ENCODE peak calls at places on chromosomes 16 and 17, in seven cellular contexts. One of them, this sample, is unnamed.

GRCh38 chr17:80696456-80696855 is 151.8 kb downstream of the RPTOR start:
- DNase-seq in glutamatergic neuron: no peak
- DNase-seq in MCF 10A: no peak
- DNase-seq in GM12891: no peak
- DNase-seq in stimulated activated CD4-positive, alpha-beta T cell treated with anti-CD3 and anti-CD28 coated beads, Interleukin-15, amount 100 ng/mL, for 1 hour: no peak
- DNase-seq in NCI-H1417: no peak
- DNase-seq in T-helper 1 cell: no peak
- DNase-seq in this sample: no peak

GRCh38 chr16:58128721-58129096 is 472 bp downstream of the CFAP20 start:
- DNase-seq in stimulated activated CD4-positive, alpha-beta T cell treated with anti-CD3 and anti-CD28 coated beads, Interleukin-15, amount 100 ng/mL, for 1 hour: no peak
- DNase-seq in NCI-H1417: peak
- DNase-seq in glutamatergic neuron: peak
- DNase-seq in MCF 10A: no peak
- DNase-seq in GM12891: no peak
- DNase-seq in T-helper 1 cell: peak
- DNase-seq in this sample: no peak

GRCh38 chr16:19292186-19292585 is 6.7 kb downstream of the CLEC19A start:
- DNase-seq in stimulated activated CD4-positive, alpha-beta T cell treated with anti-CD3 and anti-CD28 coated beads, Interleukin-15, amount 100 ng/mL, for 1 hour: no peak
- DNase-seq in NCI-H1417: no peak
- DNase-seq in T-helper 1 cell: no peak
- DNase-seq in MCF 10A: no peak
- DNase-seq in glutamatergic neuron: no peak
- DNase-seq in GM12891: no peak
- DNase-seq in this sample: no peak

GRCh38 chr16:89641719-89642187 is 15.8 kb downstream of the CHMP1A start:
- DNase-seq in GM12891: no peak
- DNase-seq in glutamatergic neuron: no peak
- DNase-seq in MCF 10A: no peak
- DNase-seq in stimulated activated CD4-positive, alpha-beta T cell treated with anti-CD3 and anti-CD28 coated beads, Interleukin-15, amount 100 ng/mL, for 1 hour: no peak
- DNase-seq in NCI-H1417: no peak
- DNase-seq in T-helper 1 cell: no peak
- DNase-seq in this sample: no peak

GRCh38 chr17:59844884-59845594 is 47.7 kb downstream of the TUBD1 start:
- DNase-seq in glutamatergic neuron: no peak
- DNase-seq in GM12891: no peak
- DNase-seq in T-helper 1 cell: no peak
- DNase-seq in stimulated activated CD4-positive, alpha-beta T cell treated with anti-CD3 and anti-CD28 coated beads, Interleukin-15, amount 100 ng/mL, for 1 hour: no peak
- DNase-seq in MCF 10A: peak
- DNase-seq in NCI-H1417: no peak
- DNase-seq in this sample: peak

GRCh38 chr16:66414891-66415290 is 12.2 kb upstream of the BEAN1 start:
- DNase-seq in NCI-H1417: no peak
- DNase-seq in stimulated activated CD4-positive, alpha-beta T cell treated with anti-CD3 and anti-CD28 coated beads, Interleukin-15, amount 100 ng/mL, for 1 hour: no peak
- DNase-seq in glutamatergic neuron: no peak
- DNase-seq in T-helper 1 cell: no peak
- DNase-seq in GM12891: no peak
- DNase-seq in MCF 10A: no peak
- DNase-seq in this sample: no peak

GRCh38 chr17:304461-304860 is 48.1 kb downstream of the RPH3AL start:
- DNase-seq in GM12891: no peak
- DNase-seq in stimulated activated CD4-positive, alpha-beta T cell treated with anti-CD3 and anti-CD28 coated beads, Interleukin-15, amount 100 ng/mL, for 1 hour: no peak
- DNase-seq in MCF 10A: no peak
- DNase-seq in glutamatergic neuron: no peak
- DNase-seq in T-helper 1 cell: no peak
- DNase-seq in NCI-H1417: no peak
- DNase-seq in this sample: no peak

GRCh38 chr17:81251091-81251942 is 12.2 kb downstream of the NDUFAF8 start:
- DNase-seq in GM12891: no peak
- DNase-seq in glutamatergic neuron: peak
- DNase-seq in stimulated activated CD4-positive, alpha-beta T cell treated with anti-CD3 and anti-CD28 coated beads, Interleukin-15, amount 100 ng/mL, for 1 hour: no peak
- DNase-seq in MCF 10A: no peak
- DNase-seq in NCI-H1417: peak
- DNase-seq in T-helper 1 cell: no peak
- DNase-seq in this sample: no peak

GRCh38 chr17:40485851-40486512 is 15.4 kb downstream of the TNS4 start:
- DNase-seq in NCI-H1417: no peak
- DNase-seq in stimulated activated CD4-positive, alpha-beta T cell treated with anti-CD3 and anti-CD28 coated beads, Interleukin-15, amount 100 ng/mL, for 1 hour: no peak
- DNase-seq in GM12891: no peak
- DNase-seq in MCF 10A: peak
- DNase-seq in glutamatergic neuron: no peak
- DNase-seq in T-helper 1 cell: no peak
- DNase-seq in this sample: peak

GRCh38 chr17:60231234-60231633 is 81.5 kb downstream of the CA4 start:
- DNase-seq in MCF 10A: peak
- DNase-seq in GM12891: no peak
- DNase-seq in stimulated activated CD4-positive, alpha-beta T cell treated with anti-CD3 and anti-CD28 coated beads, Interleukin-15, amount 100 ng/mL, for 1 hour: no peak
- DNase-seq in NCI-H1417: peak
- DNase-seq in glutamatergic neuron: no peak
- DNase-seq in T-helper 1 cell: no peak
- DNase-seq in this sample: no peak

GRCh38 chr17:69314246-69315030 is 12.5 kb downstream of the ABCA5 start:
- DNase-seq in GM12891: no peak
- DNase-seq in stimulated activated CD4-positive, alpha-beta T cell treated with anti-CD3 and anti-CD28 coated beads, Interleukin-15, amount 100 ng/mL, for 1 hour: no peak
- DNase-seq in T-helper 1 cell: no peak
- DNase-seq in NCI-H1417: peak
- DNase-seq in glutamatergic neuron: no peak
- DNase-seq in MCF 10A: no peak
- DNase-seq in this sample: no peak

GRCh38 chr17:77778636-77779524 is 179.6 kb upstream of the TNRC6C start:
- DNase-seq in stimulated activated CD4-positive, alpha-beta T cell treated with anti-CD3 and anti-CD28 coated beads, Interleukin-15, amount 100 ng/mL, for 1 hour: no peak
- DNase-seq in glutamatergic neuron: no peak
- DNase-seq in MCF 10A: peak
- DNase-seq in NCI-H1417: no peak
- DNase-seq in T-helper 1 cell: no peak
- DNase-seq in GM12891: no peak
- DNase-seq in this sample: no peak

GRCh38 chr17:77235370-77236080 is 94.8 kb downstream of the SEC14L1 start:
- DNase-seq in glutamatergic neuron: no peak
- DNase-seq in GM12891: no peak
- DNase-seq in MCF 10A: peak
- DNase-seq in T-helper 1 cell: no peak
- DNase-seq in NCI-H1417: no peak
- DNase-seq in stimulated activated CD4-positive, alpha-beta T cell treated with anti-CD3 and anti-CD28 coated beads, Interleukin-15, amount 100 ng/mL, for 1 hour: no peak
- DNase-seq in this sample: no peak

GRCh38 chr17:41773190-41773588 is 13.3 kb downstream of the JUP start:
- DNase-seq in GM12891: no peak
- DNase-seq in NCI-H1417: no peak
- DNase-seq in T-helper 1 cell: no peak
- DNase-seq in stimulated activated CD4-positive, alpha-beta T cell treated with anti-CD3 and anti-CD28 coated beads, Interleukin-15, amount 100 ng/mL, for 1 hour: no peak
- DNase-seq in MCF 10A: peak
- DNase-seq in glutamatergic neuron: peak
- DNase-seq in this sample: peak

GRCh38 chr17:37490638-37491614 is 1.2 kb downstream of the DUSP14 start:
- DNase-seq in NCI-H1417: no peak
- DNase-seq in stimulated activated CD4-positive, alpha-beta T cell treated with anti-CD3 and anti-CD28 coated beads, Interleukin-15, amount 100 ng/mL, for 1 hour: no peak
- DNase-seq in T-helper 1 cell: no peak
- DNase-seq in GM12891: no peak
- DNase-seq in MCF 10A: peak
- DNase-seq in glutamatergic neuron: no peak
- DNase-seq in this sample: peak

GRCh38 chr16:12575288-12575687 is 228.4 kb downstream of the CPPED1 start:
- DNase-seq in MCF 10A: no peak
- DNase-seq in GM12891: no peak
- DNase-seq in glutamatergic neuron: no peak
- DNase-seq in stimulated activated CD4-positive, alpha-beta T cell treated with anti-CD3 and anti-CD28 coated beads, Interleukin-15, amount 100 ng/mL, for 1 hour: no peak
- DNase-seq in NCI-H1417: peak
- DNase-seq in T-helper 1 cell: no peak
- DNase-seq in this sample: no peak

GRCh38 chr17:46851029-46851741 is at the start of gene WNT9B:
- DNase-seq in MCF 10A: no peak
- DNase-seq in T-helper 1 cell: no peak
- DNase-seq in NCI-H1417: peak
- DNase-seq in glutamatergic neuron: peak
- DNase-seq in GM12891: no peak
- DNase-seq in stimulated activated CD4-positive, alpha-beta T cell treated with anti-CD3 and anti-CD28 coated beads, Interleukin-15, amount 100 ng/mL, for 1 hour: no peak
- DNase-seq in this sample: no peak

GRCh38 chr16:18958621-18959578 is 24.8 kb upstream of the TMC7 start:
- DNase-seq in stimulated activated CD4-positive, alpha-beta T cell treated with anti-CD3 and anti-CD28 coated beads, Interleukin-15, amount 100 ng/mL, for 1 hour: no peak
- DNase-seq in GM12891: no peak
- DNase-seq in MCF 10A: no peak
- DNase-seq in glutamatergic neuron: no peak
- DNase-seq in NCI-H1417: no peak
- DNase-seq in T-helper 1 cell: no peak
- DNase-seq in this sample: no peak

GRCh38 chr17:38628441-38628840 is 22.7 kb upstream of the SRCIN1 start:
- DNase-seq in GM12891: no peak
- DNase-seq in MCF 10A: peak
- DNase-seq in T-helper 1 cell: no peak
- DNase-seq in NCI-H1417: no peak
- DNase-seq in glutamatergic neuron: no peak
- DNase-seq in stimulated activated CD4-positive, alpha-beta T cell treated with anti-CD3 and anti-CD28 coated beads, Interleukin-15, amount 100 ng/mL, for 1 hour: no peak
- DNase-seq in this sample: no peak

GRCh38 chr17:65537845-65538678 is 23.4 kb downstream of the AXIN2 start:
- DNase-seq in MCF 10A: no peak
- DNase-seq in NCI-H1417: no peak
- DNase-seq in GM12891: no peak
- DNase-seq in T-helper 1 cell: peak
- DNase-seq in stimulated activated CD4-positive, alpha-beta T cell treated with anti-CD3 and anti-CD28 coated beads, Interleukin-15, amount 100 ng/mL, for 1 hour: peak
- DNase-seq in glutamatergic neuron: no peak
- DNase-seq in this sample: no peak

GRCh38 chr17:81427446-81428120 is 32.3 kb downstream of the BAHCC1 start:
- DNase-seq in NCI-H1417: peak
- DNase-seq in stimulated activated CD4-positive, alpha-beta T cell treated with anti-CD3 and anti-CD28 coated beads, Interleukin-15, amount 100 ng/mL, for 1 hour: no peak
- DNase-seq in glutamatergic neuron: no peak
- DNase-seq in GM12891: no peak
- DNase-seq in T-helper 1 cell: no peak
- DNase-seq in MCF 10A: peak
- DNase-seq in this sample: no peak

GRCh38 chr17:32755045-32755805 is 121.7 kb downstream of the MYO1D start:
- DNase-seq in stimulated activated CD4-positive, alpha-beta T cell treated with anti-CD3 and anti-CD28 coated beads, Interleukin-15, amount 100 ng/mL, for 1 hour: no peak
- DNase-seq in MCF 10A: peak
- DNase-seq in GM12891: no peak
- DNase-seq in glutamatergic neuron: no peak
- DNase-seq in NCI-H1417: peak
- DNase-seq in T-helper 1 cell: no peak
- DNase-seq in this sample: peak

GRCh38 chr17:82754297-82755208 is 2.7 kb downstream of the TBCD start:
- DNase-seq in MCF 10A: peak
- DNase-seq in stimulated activated CD4-positive, alpha-beta T cell treated with anti-CD3 and anti-CD28 coated beads, Interleukin-15, amount 100 ng/mL, for 1 hour: no peak
- DNase-seq in T-helper 1 cell: no peak
- DNase-seq in glutamatergic neuron: peak
- DNase-seq in GM12891: no peak
- DNase-seq in NCI-H1417: no peak
- DNase-seq in this sample: no peak